ENCODE peak calls at places on chromosomes 6 and 20, in eight cellular contexts. One of them, this sample, is unnamed.
A peak's percentile ranks its signal among the peaks of the same experiment; 100 is the strongest.

GRCh38 chr20:34269996-34270627 is 28.9 kb downstream of the ASIP start:
- DNase-seq in body of pancreas: peak; percentile 48
- DNase-seq in Karpas-422: no peak
- DNase-seq in IMR-90: no peak
- DNase-seq in PC-3: no peak
- DNase-seq in breast epithelium: peak; percentile 58
- DNase-seq in pancreas: no peak
- DNase-seq in MM.1S: no peak
- DNase-seq in this sample: peak; percentile 21

GRCh38 chr6:31521835-31522234 is 6.9 kb upstream of the MCCD1 start:
- DNase-seq in breast epithelium: no peak
- DNase-seq in IMR-90: no peak
- DNase-seq in body of pancreas: no peak
- DNase-seq in MM.1S: no peak
- DNase-seq in Karpas-422: no peak
- DNase-seq in pancreas: no peak
- DNase-seq in PC-3: no peak
- DNase-seq in this sample: no peak

GRCh38 chr6:30344868-30345671 is at the start of gene RPP21:
- DNase-seq in PC-3: peak; percentile 79
- DNase-seq in IMR-90: peak; percentile 70
- DNase-seq in pancreas: peak; percentile 86
- DNase-seq in Karpas-422: peak; percentile 96
- DNase-seq in breast epithelium: peak; percentile 84
- DNase-seq in MM.1S: peak; percentile 84
- DNase-seq in body of pancreas: peak; percentile 88
- DNase-seq in this sample: peak; percentile 88

GRCh38 chr6:16850332-16851022 is 89.2 kb upstream of the ATXN1 start:
- DNase-seq in IMR-90: no peak
- DNase-seq in MM.1S: no peak
- DNase-seq in breast epithelium: no peak
- DNase-seq in body of pancreas: no peak
- DNase-seq in pancreas: no peak
- DNase-seq in Karpas-422: no peak
- DNase-seq in PC-3: peak; percentile 42
- DNase-seq in this sample: no peak

GRCh38 chr6:121522771-121523386 is 87.4 kb downstream of the GJA1 start:
- DNase-seq in Karpas-422: no peak
- DNase-seq in PC-3: no peak
- DNase-seq in breast epithelium: no peak
- DNase-seq in MM.1S: no peak
- DNase-seq in body of pancreas: no peak
- DNase-seq in pancreas: no peak
- DNase-seq in IMR-90: peak; percentile 35
- DNase-seq in this sample: no peak

GRCh38 chr6:43456737-43457126 is 1.4 kb upstream of the DLK2 start:
- DNase-seq in PC-3: no peak
- DNase-seq in body of pancreas: no peak
- DNase-seq in IMR-90: no peak
- DNase-seq in Karpas-422: no peak
- DNase-seq in MM.1S: no peak
- DNase-seq in breast epithelium: no peak
- DNase-seq in pancreas: no peak
- DNase-seq in this sample: no peak

GRCh38 chr20:10596726-10597125 is 77.1 kb downstream of the JAG1 start:
- DNase-seq in pancreas: no peak
- DNase-seq in Karpas-422: no peak
- DNase-seq in MM.1S: no peak
- DNase-seq in breast epithelium: no peak
- DNase-seq in IMR-90: peak; percentile 95
- DNase-seq in PC-3: peak; percentile 87
- DNase-seq in body of pancreas: no peak
- DNase-seq in this sample: no peak

GRCh38 chr6:163331245-163331644 is 83.3 kb upstream of the QKI start:
- DNase-seq in pancreas: no peak
- DNase-seq in breast epithelium: no peak
- DNase-seq in PC-3: no peak
- DNase-seq in IMR-90: no peak
- DNase-seq in Karpas-422: no peak
- DNase-seq in MM.1S: no peak
- DNase-seq in body of pancreas: no peak
- DNase-seq in this sample: no peak

GRCh38 chr20:58714923-58715708 is 22.5 kb downstream of the NPEPL1 start:
- DNase-seq in breast epithelium: peak; percentile 42
- DNase-seq in MM.1S: no peak
- DNase-seq in pancreas: peak; percentile 9
- DNase-seq in Karpas-422: no peak
- DNase-seq in IMR-90: no peak
- DNase-seq in PC-3: no peak
- DNase-seq in body of pancreas: peak; percentile 3
- DNase-seq in this sample: peak; percentile 8

GRCh38 chr6:85580878-85581267 is 12.8 kb downstream of the SNX14 start:
- DNase-seq in breast epithelium: no peak
- DNase-seq in Karpas-422: no peak
- DNase-seq in pancreas: peak; percentile 23
- DNase-seq in IMR-90: peak; percentile 78
- DNase-seq in PC-3: peak; percentile 66
- DNase-seq in body of pancreas: peak; percentile 62
- DNase-seq in MM.1S: no peak
- DNase-seq in this sample: peak; percentile 40

GRCh38 chr6:153947817-153948447 is 91.1 kb upstream of the OPRM1 start:
- DNase-seq in IMR-90: no peak
- DNase-seq in PC-3: peak; percentile 60
- DNase-seq in Karpas-422: peak; percentile 71
- DNase-seq in body of pancreas: peak; percentile 41
- DNase-seq in MM.1S: no peak
- DNase-seq in breast epithelium: no peak
- DNase-seq in pancreas: no peak
- DNase-seq in this sample: no peak

GRCh38 chr6:71291991-71292390 is 3.4 kb downstream of the OGFRL1 start:
- DNase-seq in PC-3: no peak
- DNase-seq in pancreas: no peak
- DNase-seq in IMR-90: peak; percentile 7
- DNase-seq in breast epithelium: no peak
- DNase-seq in Karpas-422: no peak
- DNase-seq in body of pancreas: no peak
- DNase-seq in MM.1S: no peak
- DNase-seq in this sample: no peak

GRCh38 chr6:149332602-149333311 is 15.2 kb downstream of the TAB2 start:
- DNase-seq in breast epithelium: no peak
- DNase-seq in PC-3: peak; percentile 81
- DNase-seq in Karpas-422: no peak
- DNase-seq in MM.1S: no peak
- DNase-seq in body of pancreas: no peak
- DNase-seq in pancreas: no peak
- DNase-seq in IMR-90: no peak
- DNase-seq in this sample: no peak

GRCh38 chr6:53250137-53250760 is 98.5 kb downstream of the ELOVL5 start:
- DNase-seq in MM.1S: no peak
- DNase-seq in IMR-90: peak; percentile 10
- DNase-seq in breast epithelium: no peak
- DNase-seq in PC-3: peak; percentile 81
- DNase-seq in body of pancreas: no peak
- DNase-seq in Karpas-422: no peak
- DNase-seq in pancreas: no peak
- DNase-seq in this sample: no peak

GRCh38 chr6:134674562-134674961 is 275.3 kb downstream of the ALDH8A1 start:
- DNase-seq in IMR-90: no peak
- DNase-seq in Karpas-422: no peak
- DNase-seq in MM.1S: no peak
- DNase-seq in pancreas: no peak
- DNase-seq in breast epithelium: no peak
- DNase-seq in body of pancreas: no peak
- DNase-seq in PC-3: no peak
- DNase-seq in this sample: no peak
- H3K4me1 ChIP-seq in IMR-90: peaks cover 11% of the 10 kb centered on the region
- H3K4me1 ChIP-seq in Karpas-422: no peaks in the 10 kb centered on the region
- H3K4me1 ChIP-seq in MM.1S: no peaks in the 10 kb centered on the region
- H3K4me1 ChIP-seq in pancreas: peaks cover 3% of the 10 kb centered on the region
- H3K4me1 ChIP-seq in breast epithelium: no peaks in the 10 kb centered on the region
- H3K4me1 ChIP-seq in body of pancreas: peaks cover 12% of the 10 kb centered on the region
- H3K4me1 ChIP-seq in PC-3: no peaks in the 10 kb centered on the region
- H3K4me1 ChIP-seq in this sample: peaks cover 8% of the 10 kb centered on the region

GRCh38 chr20:17023036-17023435 is 203.8 kb upstream of the PCSK2 start:
- DNase-seq in body of pancreas: no peak
- DNase-seq in IMR-90: no peak
- DNase-seq in MM.1S: no peak
- DNase-seq in Karpas-422: no peak
- DNase-seq in breast epithelium: no peak
- DNase-seq in PC-3: no peak
- DNase-seq in pancreas: no peak
- DNase-seq in this sample: no peak

GRCh38 chr20:17024513-17025105 is 202.2 kb upstream of the PCSK2 start:
- DNase-seq in MM.1S: no peak
- DNase-seq in IMR-90: peak; percentile 79
- DNase-seq in pancreas: no peak
- DNase-seq in body of pancreas: no peak
- DNase-seq in PC-3: no peak
- DNase-seq in Karpas-422: no peak
- DNase-seq in breast epithelium: no peak
- DNase-seq in this sample: no peak

GRCh38 chr20:17021481-17021880 is 205.4 kb upstream of the PCSK2 start:
- DNase-seq in MM.1S: no peak
- DNase-seq in pancreas: no peak
- DNase-seq in breast epithelium: no peak
- DNase-seq in IMR-90: no peak
- DNase-seq in body of pancreas: no peak
- DNase-seq in Karpas-422: no peak
- DNase-seq in PC-3: no peak
- DNase-seq in this sample: no peak

GRCh38 chr20:17026346-17026745 is 200.5 kb upstream of the PCSK2 start:
- DNase-seq in MM.1S: no peak
- DNase-seq in pancreas: no peak
- DNase-seq in IMR-90: peak; percentile 43
- DNase-seq in breast epithelium: no peak
- DNase-seq in Karpas-422: no peak
- DNase-seq in PC-3: no peak
- DNase-seq in body of pancreas: no peak
- DNase-seq in this sample: no peak

GRCh38 chr20:17023811-17024210 is 203.0 kb upstream of the PCSK2 start:
- DNase-seq in IMR-90: peak; percentile 28
- DNase-seq in body of pancreas: peak; percentile 6
- DNase-seq in PC-3: no peak
- DNase-seq in breast epithelium: no peak
- DNase-seq in pancreas: no peak
- DNase-seq in MM.1S: no peak
- DNase-seq in Karpas-422: no peak
- DNase-seq in this sample: no peak
- H3K27ac ChIP-seq in IMR-90: peak overlapping the region; percentile 67
- H3K27ac ChIP-seq in body of pancreas: no peak overlapping the region
- H3K27ac ChIP-seq in PC-3: no peak overlapping the region
- H3K27ac ChIP-seq in breast epithelium: no peak overlapping the region
- H3K27ac ChIP-seq in pancreas: no peak overlapping the region
- H3K27ac ChIP-seq in MM.1S: no peak overlapping the region
- H3K27ac ChIP-seq in Karpas-422: no peak overlapping the region
- H3K27ac ChIP-seq in this sample: no peak overlapping the region

DNA sequence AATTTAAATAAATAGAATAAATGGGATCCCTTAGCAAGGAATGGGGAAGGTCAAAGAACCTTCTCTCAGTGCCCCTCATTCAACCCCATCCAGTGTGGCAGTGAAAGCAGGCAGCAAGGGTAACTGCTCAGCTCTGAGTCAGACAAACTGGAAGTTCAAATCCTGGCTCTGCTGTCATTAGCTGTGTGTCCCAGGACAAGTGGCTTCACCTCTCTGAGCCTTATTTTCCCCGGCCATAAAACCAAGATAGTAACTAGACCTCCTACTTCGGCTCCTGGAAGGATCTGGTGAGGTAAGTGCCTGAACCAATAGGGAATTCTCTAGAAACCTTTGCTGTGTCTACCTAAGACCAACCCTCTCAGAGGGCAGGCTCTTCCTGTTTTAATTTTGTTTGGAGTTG is 4.1 kb downstream of the GHRH start:
- DNase-seq in IMR-90: no peak
- DNase-seq in Karpas-422: no peak
- DNase-seq in breast epithelium: no peak
- DNase-seq in body of pancreas: no peak
- DNase-seq in pancreas: no peak
- DNase-seq in MM.1S: no peak
- DNase-seq in PC-3: no peak
- DNase-seq in this sample: no peak
- H3K4me1 ChIP-seq in IMR-90: no peaks in the 10 kb centered on the region
- H3K4me1 ChIP-seq in Karpas-422: no peaks in the 10 kb centered on the region
- H3K4me1 ChIP-seq in breast epithelium: no peaks in the 10 kb centered on the region
- H3K4me1 ChIP-seq in body of pancreas: no peaks in the 10 kb centered on the region
- H3K4me1 ChIP-seq in pancreas: no peaks in the 10 kb centered on the region
- H3K4me1 ChIP-seq in MM.1S: no peaks in the 10 kb centered on the region
- H3K4me1 ChIP-seq in PC-3: no peaks in the 10 kb centered on the region
- H3K4me1 ChIP-seq in this sample: no peaks in the 10 kb centered on the region

GRCh38 chr6:134437376-134437775 is 119.5 kb upstream of the SGK1 start:
- DNase-seq in PC-3: peak; percentile 34
- DNase-seq in breast epithelium: no peak
- DNase-seq in MM.1S: peak; percentile 15
- DNase-seq in IMR-90: peak; percentile 75
- DNase-seq in pancreas: no peak
- DNase-seq in Karpas-422: no peak
- DNase-seq in body of pancreas: no peak
- DNase-seq in this sample: no peak

GRCh38 chr6:134434019-134434949 is 116.4 kb upstream of the SGK1 start:
- DNase-seq in breast epithelium: no peak
- DNase-seq in Karpas-422: no peak
- DNase-seq in pancreas: no peak
- DNase-seq in PC-3: no peak
- DNase-seq in IMR-90: no peak
- DNase-seq in MM.1S: no peak
- DNase-seq in body of pancreas: no peak
- DNase-seq in this sample: no peak

GRCh38 chr6:134436950-134437349 is 119.0 kb upstream of the SGK1 start:
- DNase-seq in PC-3: no peak
- DNase-seq in body of pancreas: no peak
- DNase-seq in MM.1S: peak; percentile 37
- DNase-seq in IMR-90: peak; percentile 67
- DNase-seq in breast epithelium: no peak
- DNase-seq in Karpas-422: no peak
- DNase-seq in pancreas: no peak
- DNase-seq in this sample: no peak

GRCh38 chr6:134435814-134436280 is 117.9 kb upstream of the SGK1 start:
- DNase-seq in MM.1S: no peak
- DNase-seq in breast epithelium: no peak
- DNase-seq in pancreas: no peak
- DNase-seq in body of pancreas: no peak
- DNase-seq in PC-3: peak; percentile 65
- DNase-seq in IMR-90: no peak
- DNase-seq in Karpas-422: no peak
- DNase-seq in this sample: no peak

DNA sequence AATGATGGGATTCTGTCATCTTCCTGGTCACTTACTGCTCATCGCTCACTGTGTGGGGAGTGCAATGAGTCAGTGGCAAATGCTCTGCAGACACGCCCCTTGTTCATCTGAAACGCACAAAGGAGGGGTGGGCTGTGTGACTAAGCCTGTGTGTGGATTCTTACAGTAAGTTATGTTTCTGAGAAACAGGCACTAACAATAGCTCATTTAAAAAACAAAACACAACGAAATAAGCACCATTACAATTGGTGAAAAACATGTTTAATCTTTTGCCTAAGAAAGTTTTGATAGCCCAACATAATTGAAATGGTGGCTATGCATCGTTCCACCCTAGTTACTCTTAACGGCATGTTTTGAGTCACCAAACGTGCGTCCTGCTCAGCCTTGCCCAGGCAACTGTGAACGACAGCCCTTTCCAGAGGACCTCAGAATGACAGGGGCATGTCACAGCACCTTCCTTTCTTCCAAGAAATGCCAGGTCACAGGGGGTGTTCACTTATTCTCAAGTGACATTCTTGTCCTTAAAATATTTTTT is 118.4 kb upstream of the SGK1 start:
- DNase-seq in PC-3: peak; percentile 90
- DNase-seq in breast epithelium: no peak
- DNase-seq in IMR-90: peak; percentile 99
- DNase-seq in body of pancreas: no peak
- DNase-seq in pancreas: no peak
- DNase-seq in MM.1S: no peak
- DNase-seq in Karpas-422: no peak
- DNase-seq in this sample: no peak
- H3K27ac ChIP-seq in PC-3: peak overlapping the region; percentile 93
- H3K27ac ChIP-seq in breast epithelium: no peak overlapping the region
- H3K27ac ChIP-seq in IMR-90: peak overlapping the region; percentile 83
- H3K27ac ChIP-seq in body of pancreas: peak overlapping the region; percentile 51
- H3K27ac ChIP-seq in pancreas: no peak overlapping the region
- H3K27ac ChIP-seq in MM.1S: no peak overlapping the region
- H3K27ac ChIP-seq in Karpas-422: no peak overlapping the region
- H3K27ac ChIP-seq in this sample: peak overlapping the region; percentile 60